ENCODE peak calls at places on chromosome 6, in seven cellular contexts. C, T, X, U, O, H and G are unnamed samples.

GRCh38 chr6:139398658-139399057 is 24.2 kb upstream of the CITED2 start:
- DNase-seq in C (no peak), T (no peak), X (no peak), U (no peak), O (no peak), H (no peak), G (no peak)

GRCh38 chr6:30450908-30451818 is 38.1 kb upstream of the HLA-E start:
- DNase-seq in C (peak; percentile 78), T (no peak), X (peak; percentile 41), U (peak; percentile 59), O (no peak), H (no peak), G (peak; percentile 87)

GRCh38 chr6:69771158-69771906 is 25.5 kb downstream of the LMBRD1 start:
- DNase-seq in C (no peak), T (no peak), X (no peak), U (no peak), O (no peak), H (no peak), G (no peak)

GRCh38 chr6:114282268-114282667 is 60.6 kb downstream of the HS3ST5 start:
- DNase-seq in C (no peak), T (no peak), X (no peak), U (no peak), O (no peak), H (no peak), G (no peak)

GRCh38 chr6:45478235-45478634 is 100.5 kb upstream of the SUPT3H start:
- DNase-seq in C (no peak), T (no peak), X (no peak), U (no peak), O (no peak), H (no peak), G (no peak)

GRCh38 chr6:156782691-156783320 is 5.6 kb downstream of the ARID1B start:
- DNase-seq in C (no peak), T (no peak), X (no peak), U (no peak), O (no peak), H (no peak), G (no peak)

GRCh38 chr6:14109411-14109826 is 8.2 kb upstream of the CD83 start:
- DNase-seq in C (peak; percentile 38), T (no peak), X (no peak), U (no peak), O (no peak), H (no peak), G (no peak)

GRCh38 chr6:107047807-107048206 is 19.8 kb downstream of the MTRES1 start:
- DNase-seq in C (no peak), T (no peak), X (no peak), U (no peak), O (no peak), H (no peak), G (no peak)

GRCh38 chr6:25138024-25138696 is 141.0 kb upstream of the CARMIL1 start:
- DNase-seq in C (peak; percentile 76), T (no peak), X (peak; percentile 72), U (peak; percentile 29), O (no peak), H (no peak), G (no peak)

GRCh38 chr6:3393796-3394195 is 63.1 kb downstream of the SLC22A23 start:
- DNase-seq in C (no peak), T (no peak), X (no peak), U (no peak), O (no peak), H (no peak), G (no peak)

GRCh38 chr6:157994126-157994795 is 12.6 kb downstream of the SYNJ2 start:
- DNase-seq in C (no peak), T (no peak), X (no peak), U (no peak), O (no peak), H (no peak), G (no peak)

GRCh38 chr6:64064919-64065318 is 429.3 kb downstream of the PHF3 start:
- DNase-seq in C (no peak), T (no peak), X (no peak), U (no peak), O (no peak), H (no peak), G (no peak)

GRCh38 chr6:51472745-51473483 is 614.5 kb downstream of the PKHD1 start:
- DNase-seq in C (no peak), T (no peak), X (no peak), U (no peak), O (no peak), H (no peak), G (no peak)

GRCh38 chr6:118668761-118669411 is 17.5 kb upstream of the CEP85L start:
- DNase-seq in C (no peak), T (no peak), X (no peak), U (no peak), O (no peak), H (no peak), G (no peak)

GRCh38 chr6:48747040-48747439 is 636.0 kb upstream of the PTCHD4 start:
- DNase-seq in C (no peak), T (no peak), X (no peak), U (no peak), O (no peak), H (no peak), G (no peak)

GRCh38 chr6:130760006-130760405 is 67.2 kb upstream of the SMLR1 start:
- DNase-seq in C (no peak), T (peak; percentile 44), X (no peak), U (no peak), O (no peak), H (peak; percentile 20), G (no peak)

GRCh38 chr6:170206317-170206621 is 84.6 kb downstream of the DLL1 start:
- DNase-seq in C (no peak), T (no peak), X (no peak), U (no peak), O (no peak), H (no peak), G (no peak)

GRCh38 chr6:21300439-21300838 is 293.1 kb upstream of the SOX4 start:
- DNase-seq in C (no peak), T (no peak), X (no peak), U (no peak), O (no peak), H (no peak), G (no peak)

GRCh38 chr6:3209114-3210023 is 18.1 kb downstream of the TUBB2B start:
- DNase-seq in C (no peak), T (peak; percentile 96), X (no peak), U (no peak), O (peak; percentile 95), H (no peak), G (peak; percentile 27)

GRCh38 chr6:61682562-61682961 is 603.5 kb downstream of the KHDRBS2 start:
- DNase-seq in C (no peak), T (no peak), X (no peak), U (no peak), O (no peak), H (no peak), G (no peak)

GRCh38 chr6:138517635-138518034 is 18.3 kb upstream of the NHSL1 start:
- DNase-seq in C (peak; percentile 69), T (peak; percentile 39), X (peak; percentile 39), U (no peak), O (no peak), H (no peak), G (no peak)

GRCh38 chr6:135990437-135990836 is 138.9 kb downstream of the PDE7B start:
- DNase-seq in C (no peak), T (no peak), X (no peak), U (no peak), O (no peak), H (no peak), G (no peak)

GRCh38 chr6:118696262-118696661 is 44.9 kb upstream of the CEP85L start:
- DNase-seq in C (no peak), T (no peak), X (no peak), U (no peak), O (no peak), H (no peak), G (no peak)

GRCh38 chr6:1624848-1625341 is 15.2 kb downstream of the FOXC1 start:
- DNase-seq in C (no peak), T (no peak), X (no peak), U (peak; percentile 39), O (no peak), H (no peak), G (no peak)

GRCh38 chr6:25601797-25602679 is 50.0 kb upstream of the SCGN start:
- DNase-seq in C (no peak), T (peak; percentile 28), X (no peak), U (no peak), O (no peak), H (peak; percentile 27), G (no peak)

GRCh38 chr6:144360401-144360800 is 75.3 kb downstream of the UTRN start:
- DNase-seq in C (no peak), T (no peak), X (no peak), U (no peak), O (no peak), H (no peak), G (no peak)
- H3K36me3 ChIP-seq in C (no peaks in the 10 kb centered on the region), T (no peaks in the 10 kb centered on the region), X (no peaks in the 10 kb centered on the region), U (no peaks in the 10 kb centered on the region), O (no peaks in the 10 kb centered on the region), H (no peaks in the 10 kb centered on the region), G (no peaks in the 10 kb centered on the region)

GRCh38 chr6:43621836-43622180 is 7.3 kb downstream of the GTPBP2 start:
- DNase-seq in C (no peak), T (no peak), X (peak; percentile 12), U (no peak), O (no peak), H (no peak), G (no peak)

GRCh38 chr6:43621078-43621835 is 7.8 kb downstream of the GTPBP2 start:
- DNase-seq in C (no peak), T (no peak), X (peak; percentile 12), U (no peak), O (no peak), H (no peak), G (no peak)

GRCh38 chr6:43623880-43624785 is 4.9 kb downstream of the GTPBP2 start:
- DNase-seq in C (no peak), T (no peak), X (no peak), U (no peak), O (no peak), H (no peak), G (no peak)

GRCh38 chr6:43624786-43625288 is 4.2 kb downstream of the GTPBP2 start:
- DNase-seq in C (no peak), T (no peak), X (no peak), U (no peak), O (no peak), H (no peak), G (no peak)

DNA sequence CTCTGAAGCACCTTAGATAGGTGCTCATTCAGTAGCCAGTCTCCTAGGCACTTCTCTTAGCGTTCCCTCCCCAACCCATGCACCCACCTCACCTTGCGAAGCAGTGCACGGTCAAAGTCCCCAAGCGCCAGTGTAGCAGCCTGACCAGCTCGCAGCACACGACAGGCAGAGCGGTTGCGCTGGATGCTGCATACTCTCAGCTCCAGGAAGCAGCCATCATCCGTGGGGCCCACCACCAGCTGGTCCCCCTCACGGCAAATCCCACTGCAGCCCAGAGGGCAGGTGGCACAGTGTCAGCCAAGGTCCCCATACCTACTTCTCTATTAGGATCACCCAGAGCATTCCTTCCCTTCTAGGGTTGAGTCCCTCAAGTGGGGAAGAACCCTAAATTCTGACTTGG is 6.5 kb downstream of the GTPBP2 start:
- DNase-seq in C (no peak), T (no peak), X (no peak), U (no peak), O (no peak), H (no peak), G (no peak)
- H3K36me3 ChIP-seq in C (peaks cover 15% of the 10 kb centered on the region), T (peaks cover 56% of the 10 kb centered on the region), X (no peaks in the 10 kb centered on the region), U (peaks cover 90% of the 10 kb centered on the region), O (peaks cover 88% of the 10 kb centered on the region), H (peaks cover 98% of the 10 kb centered on the region), G (peaks cover 2% of the 10 kb centered on the region)

GRCh38 chr6:31763617-31763940 is 1.1 kb downstream of the SAPCD1 start:
- DNase-seq in C (no peak), T (no peak), X (no peak), U (no peak), O (no peak), H (peak; percentile 71), G (no peak)
- H3K36me3 ChIP-seq in C (no peaks in the 10 kb centered on the region), T (peaks cover 27% of the 10 kb centered on the region), X (no peaks in the 10 kb centered on the region), U (peaks cover 12% of the 10 kb centered on the region), O (peaks cover 21% of the 10 kb centered on the region), H (peaks cover 65% of the 10 kb centered on the region), G (peaks cover 3% of the 10 kb centered on the region)

GRCh38 chr6:96809119-96809518 is 28.2 kb downstream of the GPR63 start:
- DNase-seq in C (no peak), T (no peak), X (no peak), U (no peak), O (no peak), H (no peak), G (no peak)
- H3K36me3 ChIP-seq in C (no peaks in the 10 kb centered on the region), T (no peaks in the 10 kb centered on the region), X (no peaks in the 10 kb centered on the region), U (no peaks in the 10 kb centered on the region), O (no peaks in the 10 kb centered on the region), H (no peaks in the 10 kb centered on the region), G (no peaks in the 10 kb centered on the region)